ENCODE peak calls at places on chromosomes 13 and 19, in four cellular contexts. F is ovary, I is A549, G is stomach. B is an unnamed sample.
A peak's percentile ranks its signal among the peaks of the same experiment; 100 is the strongest.

GRCh38 chr19:54147676-54148075 is 10.1 kb downstream of the CNOT3 start:
- DNase-seq in F (peak; percentile 64), I (no peak), G (no peak), B (no peak)

GRCh38 chr19:50206191-50206590 is 2.8 kb downstream of the MYH14 start:
- DNase-seq in F (no peak), I (no peak), G (no peak), B (no peak)

GRCh38 chr13:78875792-78876580 is 217.0 kb upstream of the OBI1 start:
- DNase-seq in F (no peak), I (no peak), G (no peak), B (no peak)

GRCh38 chr13:113491418-113491883 is 940 bp upstream of the DCUN1D2 start:
- DNase-seq in F (peak; percentile 42), I (peak; percentile 20), G (peak; percentile 37), B (peak; percentile 78)

GRCh38 chr19:30450101-30450500 is 77.9 kb downstream of the ZNF536 start:
- DNase-seq in F (peak; percentile 44), I (no peak), G (no peak), B (peak; percentile 84)

GRCh38 chr19:54287456-54287855 is 6.5 kb upstream of the LILRB2 start:
- DNase-seq in F (no peak), I (no peak), G (no peak), B (no peak)

GRCh38 chr19:44748426-44749254 is at the start of gene BCL3:
- DNase-seq in F (peak; percentile 57), I (peak; percentile 89), G (peak; percentile 80), B (peak; percentile 76)

GRCh38 chr13:44726777-44727176 is 150.6 kb upstream of the TSC22D1 start:
- DNase-seq in F (no peak), I (no peak), G (no peak), B (no peak)

GRCh38 chr13:84946144-84946543 is 853.1 kb downstream of the SLITRK6 start:
- DNase-seq in F (no peak), I (no peak), G (no peak), B (no peak)

GRCh38 chr19:56167064-56167578 is 8.7 kb upstream of the GALP start:
- DNase-seq in F (no peak), I (no peak), G (no peak), B (no peak)

GRCh38 chr13:50679321-50679720 is 164.2 kb downstream of the DLEU7 start:
- DNase-seq in F (no peak), I (no peak), G (no peak), B (no peak)

GRCh38 chr13:98291658-98292057 is 114.6 kb upstream of the RNF113B start:
- DNase-seq in F (no peak), I (no peak), G (no peak), B (no peak)

GRCh38 chr19:33064117-33064777 is 441 bp downstream of the RHPN2 start:
- DNase-seq in F (peak; percentile 30), I (peak; percentile 68), G (peak; percentile 71), B (peak; percentile 84)

GRCh38 chr13:80012281-80012680 is 328.6 kb downstream of the SPRY2 start:
- DNase-seq in F (no peak), I (no peak), G (no peak), B (no peak)

GRCh38 chr19:39099341-39099740 is 15.2 kb downstream of the ACP7 start:
- DNase-seq in F (no peak), I (no peak), G (no peak), B (no peak)

GRCh38 chr19:44959691-44960090 is 4.5 kb downstream of the CLPTM1 start:
- DNase-seq in F (no peak), I (no peak), G (no peak), B (no peak)

GRCh38 chr19:6802336-6803035 is 30.0 kb downstream of the VAV1 start:
- DNase-seq in F (no peak), I (peak; percentile 79), G (peak; percentile 39), B (no peak)

GRCh38 chr13:44068737-44069136 is 189.0 kb downstream of the LACC1 start:
- DNase-seq in F (no peak), I (peak; percentile 50), G (no peak), B (no peak)

GRCh38 chr13:54373211-54373610 is 1344.6 kb downstream of the OLFM4 start:
- DNase-seq in F (no peak), I (no peak), G (no peak), B (no peak)

GRCh38 chr13:35855531-35856019 is 275.6 kb downstream of the DCLK1 start:
- DNase-seq in F (no peak), I (peak; percentile 31), G (no peak), B (no peak)

GRCh38 chr13:103067751-103068563 is 1.7 kb upstream of the SLC10A2 start:
- DNase-seq in F (no peak), I (no peak), G (no peak), B (no peak)

GRCh38 chr13:90395846-90396245 is 951.6 kb upstream of the MIR17HG start:
- DNase-seq in F (no peak), I (no peak), G (no peak), B (no peak)

GRCh38 chr19:12052057-12052570 is 647 bp downstream of the ZNF878 start:
- DNase-seq in F (no peak), I (no peak), G (no peak), B (peak; percentile 33)

GRCh38 chr19:932647-933552 is 7.1 kb downstream of the ARID3A start:
- DNase-seq in F (peak; percentile 89), I (peak; percentile 37), G (peak; percentile 71), B (peak; percentile 94)

GRCh38 chr13:44128522-44128921 is 245.1 kb upstream of the SERP2 start:
- DNase-seq in F (no peak), I (no peak), G (no peak), B (no peak)

GRCh38 chr19:2389594-2389993 is 29.5 kb downstream of the TMPRSS9 start:
- DNase-seq in F (no peak), I (no peak), G (no peak), B (no peak)

GRCh38 chr13:70668293-70668692 is 560.0 kb upstream of the KLHL1 start:
- DNase-seq in F (no peak), I (no peak), G (no peak), B (no peak)

GRCh38 chr13:98981596-98982195 is 3.8 kb upstream of the DOCK9 start:
- DNase-seq in F (no peak), I (no peak), G (no peak), B (no peak)

GRCh38 chr19:19405919-19406877 is 723 bp downstream of the GATAD2A start:
- DNase-seq in F (peak; percentile 38), I (peak; percentile 30), G (peak; percentile 49), B (peak; percentile 80)

GRCh38 chr13:52004508-52005183 is 6.6 kb downstream of the ATP7B start:
- DNase-seq in F (no peak), I (no peak), G (no peak), B (no peak)

DNA sequence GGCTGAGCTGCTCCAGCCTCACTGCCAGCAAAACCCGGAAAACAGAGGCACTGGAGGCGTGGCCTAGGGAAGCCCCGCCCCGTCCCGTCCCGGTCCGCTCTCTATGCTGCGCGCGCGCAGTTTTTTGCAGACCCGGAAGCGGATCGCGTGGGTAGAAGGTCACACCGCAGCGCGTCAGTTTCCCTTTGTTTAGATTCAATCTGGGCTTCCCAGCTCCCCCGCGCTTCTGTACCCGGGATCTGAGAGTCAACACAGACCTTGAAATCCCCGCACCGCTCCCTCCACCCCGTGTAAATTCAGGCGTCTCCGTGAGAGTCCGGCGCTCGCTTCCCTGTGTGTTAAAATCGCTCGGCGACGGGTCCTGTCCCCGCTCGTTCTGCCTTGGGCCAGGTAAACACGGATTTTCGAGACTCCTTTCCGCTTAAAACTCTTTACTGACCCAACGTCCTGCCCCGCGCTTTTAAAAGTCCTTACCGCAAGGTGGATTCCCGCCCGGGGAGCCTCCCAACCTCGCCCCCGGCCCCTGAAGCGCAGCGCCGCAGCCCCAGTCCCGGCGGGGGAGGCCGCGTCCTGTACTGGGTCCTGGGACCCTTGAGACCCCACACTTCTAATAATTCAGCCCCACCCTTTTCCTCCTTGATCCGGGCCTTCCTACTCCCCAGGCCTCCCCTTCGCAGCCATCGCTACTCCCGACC is at the start of gene ZNF610:
- DNase-seq in F (peak; percentile 90), I (no peak), G (peak; percentile 88), B (peak; percentile 93)
- TF ChIP-seq EP300 in F (no peak), I (no peak), G (no peak), B (no peak)

DNA sequence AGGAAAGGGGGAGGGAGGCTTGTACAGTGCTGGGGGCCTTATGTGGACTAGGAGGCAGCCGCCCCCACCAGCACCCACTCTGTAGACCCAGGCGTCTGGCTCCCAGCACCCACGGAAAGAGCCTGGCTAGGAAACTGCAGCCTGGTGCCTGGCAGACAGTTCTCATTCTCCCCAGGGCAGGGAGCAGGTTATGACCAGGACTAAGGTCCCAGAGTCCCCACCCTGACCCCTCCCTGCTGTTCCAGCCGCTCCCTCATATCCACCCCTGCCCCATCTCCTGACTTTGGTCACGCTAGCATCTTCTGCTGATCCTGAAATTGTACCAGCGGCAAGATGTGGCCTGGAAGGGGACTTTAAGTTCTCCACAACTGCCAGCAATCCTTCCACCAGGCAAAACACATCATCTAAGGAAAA is at the start of gene FXYD3:
- DNase-seq in F (no peak), I (no peak), G (peak; percentile 57), B (no peak)
- TF ChIP-seq EP300 in F (no peak), I (no peak), G (no peak), B (no peak)

DNA sequence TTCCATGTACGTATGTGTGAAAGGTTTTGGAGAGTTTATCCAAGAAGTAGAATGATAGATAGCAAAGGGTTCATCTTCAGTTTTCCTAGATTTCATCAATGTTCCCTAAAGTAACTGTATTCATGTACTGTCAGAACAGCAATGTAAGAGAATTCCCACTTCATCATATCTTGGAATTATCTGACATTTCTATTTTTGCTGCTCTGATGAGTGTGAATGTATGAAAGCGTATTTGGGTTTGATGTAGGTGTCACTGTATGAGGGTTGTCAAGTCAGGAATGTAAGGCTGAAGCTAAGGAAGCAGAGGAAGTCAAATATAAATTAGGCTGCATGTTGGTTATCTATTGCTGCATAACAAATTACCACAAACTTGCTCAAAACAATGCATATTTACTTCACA is 7.2 kb upstream of the KATNAL1 start:
- DNase-seq in F (no peak), I (no peak), G (no peak), B (no peak)
- TF ChIP-seq EP300 in F (no peak), I (no peak), G (no peak), B (no peak)

GRCh38 chr13:46577656-46578589 is 25.0 kb downstream of the LRCH1 start:
- DNase-seq in F (no peak), I (no peak), G (no peak), B (no peak)
- TF ChIP-seq EP300 in F (no peak), I (no peak), G (no peak), B (no peak)